ENCODE peak calls at places on chromosome 19, in eight cellular contexts. Y is AG20443; P is stimulated activated effector memory CD8-positive, alpha-beta T cell treated with anti-CD3 and anti-CD28 coated beads, Interleukin-12 subunit alpha, Interleukin-12 subunit beta, amount 100 ng/mL, for 72 hours; M is H9; G is kidney tubule cell; A is HT-29; W is CD4-positive, alpha-beta memory T cell; L is substantia nigra. Q is an unnamed sample.

GRCh38 chr19:46731007-46731501 is 14.1 kb upstream of the PRKD2 start:
- DNase-seq in A (peak; percentile 91), M (no peak), Y (peak; percentile 87), W (no peak), G (peak; percentile 85), L (no peak), P (no peak), Q (no peak)

GRCh38 chr19:56111601-56112312 is 9.3 kb downstream of the ZNF787 start:
- DNase-seq in M (no peak), A (peak; percentile 61), L (peak; percentile 14), P (no peak), Y (no peak), G (peak; percentile 73), W (no peak), Q (no peak)

GRCh38 chr19:51887522-51888498 is at the start of gene ZNF577:
- DNase-seq in L (peak; percentile 86), Y (peak; percentile 96), M (peak; percentile 85), P (peak; percentile 21), A (peak; percentile 60), W (peak; percentile 75), G (peak; percentile 89), Q (no peak)

GRCh38 chr19:58182989-58183821 is at the start of gene ZNF274:
- DNase-seq in W (peak; percentile 94), P (peak; percentile 91), L (peak; percentile 86), Y (peak; percentile 97), G (peak; percentile 91), M (peak; percentile 96), A (peak; percentile 78), Q (peak; percentile 80)

GRCh38 chr19:51607077-51607476 is 23.1 kb downstream of the SIGLEC5 start:
- DNase-seq in A (no peak), L (no peak), Y (no peak), P (no peak), G (no peak), M (no peak), W (no peak), Q (no peak)

GRCh38 chr19:46607441-46607841 is 6.3 kb downstream of the CALM3 start:
- DNase-seq in G (no peak), M (no peak), A (no peak), Y (no peak), W (no peak), L (peak; percentile 34), P (no peak), Q (no peak)

GRCh38 chr19:6292006-6292405 is 12.2 kb upstream of the MLLT1 start:
- DNase-seq in Y (no peak), W (no peak), L (no peak), M (no peak), P (no peak), A (no peak), G (no peak), Q (no peak)

GRCh38 chr19:51354103-51354741 is 12.0 kb downstream of the ETFB start:
- DNase-seq in P (no peak), W (no peak), L (no peak), A (no peak), Y (no peak), M (peak; percentile 37), G (no peak), Q (no peak)

GRCh38 chr19:48539503-48540096 is 12.4 kb upstream of the SULT2B1 start:
- DNase-seq in M (no peak), G (peak; percentile 63), W (no peak), L (peak; percentile 17), Y (no peak), A (peak; percentile 86), P (no peak), Q (peak; percentile 59)

GRCh38 chr19:34985249-34986022 is 14.7 kb upstream of the GRAMD1A start:
- DNase-seq in P (no peak), L (no peak), W (no peak), Y (peak; percentile 44), A (no peak), G (no peak), M (peak; percentile 67), Q (no peak)

GRCh38 chr19:50020481-50020880 is 4.7 kb downstream of the VRK3 start:
- DNase-seq in G (peak; percentile 94), M (no peak), Y (no peak), P (no peak), A (no peak), L (no peak), W (no peak), Q (no peak)

GRCh38 chr19:29076963-29077362 is 136.0 kb downstream of the UQCRFS1 start:
- DNase-seq in A (no peak), P (no peak), M (no peak), W (no peak), L (no peak), Y (no peak), G (no peak), Q (no peak)

GRCh38 chr19:33683881-33684549 is 62.3 kb downstream of the CHST8 start:
- DNase-seq in M (peak; percentile 90), W (no peak), G (peak; percentile 48), L (no peak), Y (peak; percentile 84), A (peak; percentile 26), P (no peak), Q (peak; percentile 36)

GRCh38 chr19:15330801-15331418 is 1.4 kb downstream of the BRD4 start:
- DNase-seq in A (no peak), P (no peak), Y (peak; percentile 72), W (peak; percentile 60), L (no peak), M (no peak), G (peak; percentile 84), Q (peak; percentile 25)

GRCh38 chr19:56623006-56623405 is 20.0 kb upstream of the SMIM17 start:
- DNase-seq in Y (no peak), L (no peak), P (no peak), A (no peak), W (no peak), M (no peak), G (no peak), Q (no peak)

GRCh38 chr19:40512110-40512472 is 45.3 kb downstream of the SPTBN4 start:
- DNase-seq in G (no peak), L (no peak), Y (no peak), A (no peak), P (no peak), W (no peak), M (no peak), Q (no peak)

GRCh38 chr19:3575260-3575741 is 2.6 kb downstream of the HMG20B start:
- DNase-seq in Y (no peak), W (no peak), A (peak; percentile 41), G (no peak), M (peak; percentile 88), L (no peak), P (no peak), Q (no peak)

GRCh38 chr19:49808762-49809154 is 4.3 kb downstream of the FUZ start:
- DNase-seq in M (peak; percentile 98), G (peak; percentile 69), P (peak; percentile 72), L (peak; percentile 85), W (peak; percentile 94), Y (peak; percentile 97), A (peak; percentile 81), Q (no peak)

GRCh38 chr19:46345157-46345556 is 1.7 kb upstream of the PPP5C start:
- DNase-seq in P (no peak), G (no peak), A (no peak), W (no peak), Y (no peak), M (no peak), L (no peak), Q (no peak)

GRCh38 chr19:42196011-42197001 is 21.2 kb downstream of the DEDD2 start:
- DNase-seq in Y (no peak), A (no peak), P (no peak), L (no peak), G (no peak), W (no peak), M (peak; percentile 74), Q (no peak)